ENCODE peak calls at places on chromosome 1, in five cellular contexts. G is NT2/D1, W is mesenchymal stem cell, F is fibroblast of lung, S is colonic mucosa. C is an unnamed sample.

GRCh38 chr1:181314959-181315358 is 168.4 kb upstream of the CACNA1E start:
- DNase-seq in G (no peak), W (no peak), F (no peak), S (no peak), C (no peak)

GRCh38 chr1:90964444-90965035 is 57.3 kb downstream of the ZNF644 start:
- DNase-seq in G (no peak), W (peak; percentile 32), F (peak; percentile 46), S (no peak), C (no peak)

GRCh38 chr1:29124366-29125236 is 898 bp upstream of the TMEM200B start:
- DNase-seq in G (peak; percentile 88), W (peak; percentile 85), F (peak; percentile 78), S (peak; percentile 63), C (peak; percentile 63)

GRCh38 chr1:11528636-11529121 is 49.7 kb downstream of the DISP3 start:
- DNase-seq in G (no peak), W (no peak), F (no peak), S (no peak), C (no peak)

GRCh38 chr1:154753426-154753825 is 116.7 kb downstream of the KCNN3 start:
- DNase-seq in G (no peak), W (no peak), F (no peak), S (no peak), C (no peak)

GRCh38 chr1:221725683-221726330 is 16.1 kb downstream of the DUSP10 start:
- DNase-seq in G (no peak), W (peak; percentile 55), F (peak; percentile 51), S (no peak), C (no peak)

GRCh38 chr1:193185206-193185605 is 1.2 kb downstream of the B3GALT2 start:
- DNase-seq in G (no peak), W (no peak), F (no peak), S (no peak), C (no peak)

GRCh38 chr1:96934282-96934681 is 212.7 kb downstream of the PTBP2 start:
- DNase-seq in G (no peak), W (no peak), F (no peak), S (no peak), C (no peak)

GRCh38 chr1:235442788-235443429 is 61.3 kb downstream of the B3GALNT2 start:
- DNase-seq in G (no peak), W (peak; percentile 76), F (peak; percentile 75), S (no peak), C (peak; percentile 30)

GRCh38 chr1:52404975-52405338 is 555 bp downstream of the PRPF38A start:
- DNase-seq in G (no peak), W (no peak), F (no peak), S (no peak), C (no peak)

GRCh38 chr1:181324797-181325616 is 158.3 kb upstream of the CACNA1E start:
- DNase-seq in G (no peak), W (no peak), F (no peak), S (no peak), C (peak; percentile 10)

GRCh38 chr1:151539321-151540020 is 638 bp upstream of the TUFT1 start:
- DNase-seq in G (no peak), W (peak; percentile 87), F (peak; percentile 98), S (peak; percentile 97), C (peak; percentile 73)

GRCh38 chr1:32335951-32336867 is at the start of gene MARCKSL1:
- DNase-seq in G (peak; percentile 69), W (peak; percentile 76), F (peak; percentile 60), S (peak; percentile 85), C (peak; percentile 78)

GRCh38 chr1:53577141-53578100 is 118.2 kb downstream of the DMRTB1 start:
- DNase-seq in G (no peak), W (no peak), F (no peak), S (no peak), C (no peak)

GRCh38 chr1:17167783-17168479 is 37.0 kb upstream of the PADI1 start:
- DNase-seq in G (no peak), W (peak; percentile 76), F (peak; percentile 20), S (no peak), C (peak; percentile 92)

GRCh38 chr1:79006564-79006963 is at the start of gene ADGRL4:
- DNase-seq in G (no peak), W (peak; percentile 64), F (peak; percentile 57), S (no peak), C (no peak)

GRCh38 chr1:52141513-52142219 is at the start of gene ZFYVE9:
- DNase-seq in G (peak; percentile 87), W (peak; percentile 78), F (peak; percentile 75), S (peak; percentile 73), C (peak; percentile 76)

GRCh38 chr1:50710099-50710498 is 250.0 kb downstream of the FAF1 start:
- DNase-seq in G (no peak), W (no peak), F (no peak), S (no peak), C (peak; percentile 90)

GRCh38 chr1:8597455-8597854 is 220.0 kb downstream of the RERE start:
- DNase-seq in G (no peak), W (no peak), F (peak; percentile 32), S (no peak), C (no peak)
- H3K9ac ChIP-seq in G (no peak overlapping the region), W (peak overlapping the region; percentile 75), F (no peak overlapping the region), S (no peak overlapping the region), C (no peak overlapping the region)

GRCh38 chr1:27439150-27439549 is 46.7 kb downstream of the GPR3 start:
- DNase-seq in G (no peak), W (no peak), F (no peak), S (no peak), C (no peak)
- H3K9ac ChIP-seq in G (no peak overlapping the region), W (no peak overlapping the region), F (no peak overlapping the region), S (no peak overlapping the region), C (no peak overlapping the region)

GRCh38 chr1:174198192-174198591 is 38.9 kb downstream of the RABGAP1L start:
- DNase-seq in G (no peak), W (no peak), F (no peak), S (no peak), C (no peak)

GRCh38 chr1:174200746-174201145 is 41.4 kb downstream of the RABGAP1L start:
- DNase-seq in G (no peak), W (no peak), F (no peak), S (no peak), C (no peak)

GRCh38 chr1:174194451-174194850 is 35.1 kb downstream of the RABGAP1L start:
- DNase-seq in G (no peak), W (no peak), F (no peak), S (no peak), C (peak; percentile 80)

GRCh38 chr1:174197088-174197487 is 37.8 kb downstream of the RABGAP1L start:
- DNase-seq in G (no peak), W (no peak), F (no peak), S (no peak), C (no peak)

GRCh38 chr1:174197547-174197946 is 38.2 kb downstream of the RABGAP1L start:
- DNase-seq in G (no peak), W (no peak), F (no peak), S (no peak), C (no peak)
- H3K9ac ChIP-seq in G (no peak overlapping the region), W (no peak overlapping the region), F (no peak overlapping the region), S (no peak overlapping the region), C (no peak overlapping the region)

GRCh38 chr1:202031796-202032195 is 21.4 kb downstream of the ELF3 start:
- DNase-seq in G (no peak), W (no peak), F (no peak), S (no peak), C (no peak)

GRCh38 chr1:202034683-202035462 is 24.5 kb downstream of the ELF3 start:
- DNase-seq in G (no peak), W (peak; percentile 97), F (peak; percentile 94), S (peak; percentile 96), C (peak; percentile 98)

GRCh38 chr1:202036595-202037387 is 26.4 kb downstream of the ELF3 start:
- DNase-seq in G (no peak), W (no peak), F (no peak), S (no peak), C (no peak)

GRCh38 chr1:202037706-202038296 is 27.4 kb downstream of the ELF3 start:
- DNase-seq in G (no peak), W (peak; percentile 53), F (no peak), S (no peak), C (no peak)

DNA sequence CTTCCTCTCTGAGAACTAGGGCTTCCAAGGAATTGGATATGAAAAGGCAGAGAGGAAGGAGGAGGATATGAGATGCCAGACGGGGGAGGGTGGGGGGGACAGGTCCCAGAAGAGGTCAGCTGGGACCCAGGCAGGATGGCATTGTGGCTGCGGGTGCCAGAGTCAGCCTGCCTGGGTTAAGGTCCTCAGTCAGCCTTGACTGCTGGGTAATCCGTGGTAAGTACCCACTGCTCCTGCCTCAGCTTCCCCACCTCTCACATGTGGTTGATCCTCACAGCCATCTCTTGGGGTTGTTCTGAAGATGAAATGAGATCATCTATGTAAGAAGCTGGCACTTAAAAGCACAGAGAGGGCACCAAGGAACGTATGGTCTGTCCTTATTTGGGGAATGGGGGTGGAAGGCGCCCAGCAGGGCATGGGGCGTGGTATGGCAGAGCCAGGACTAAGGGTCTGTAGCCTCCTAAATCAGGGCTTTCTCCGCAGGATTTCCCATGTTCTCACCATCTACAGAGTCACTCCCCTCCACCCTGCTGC is 23.8 kb downstream of the ELF3 start:
- DNase-seq in G (no peak), W (no peak), F (no peak), S (no peak), C (no peak)
- H3K9ac ChIP-seq in G (no peak overlapping the region), W (peak overlapping the region; percentile 62), F (no peak overlapping the region), S (peak overlapping the region; percentile 96), C (peak overlapping the region; percentile 10)

DNA sequence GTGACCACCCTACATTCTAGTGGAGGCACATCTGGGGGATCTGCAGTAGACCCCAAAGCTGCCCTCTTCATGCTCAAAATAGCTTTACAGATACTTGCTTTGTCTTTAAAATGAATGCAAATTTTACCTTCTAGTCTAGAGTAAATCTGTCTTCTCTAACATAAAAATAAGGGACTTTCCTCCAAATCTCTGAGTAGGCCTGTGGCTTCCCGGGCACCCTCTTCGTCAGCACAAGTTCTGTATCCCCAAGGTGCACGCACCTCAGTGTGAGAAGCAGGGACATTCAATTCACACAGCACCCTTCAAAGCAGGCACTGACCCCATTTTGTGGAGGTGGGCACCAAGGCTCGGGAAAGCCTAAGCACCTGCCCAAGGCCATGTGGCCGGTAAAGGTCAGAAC is 19.0 kb downstream of the MEF2D start:
- DNase-seq in G (no peak), W (no peak), F (no peak), S (no peak), C (no peak)
- H3K9ac ChIP-seq in G (no peak overlapping the region), W (no peak overlapping the region), F (no peak overlapping the region), S (no peak overlapping the region), C (no peak overlapping the region)

C was measured in trophoblast cell.